ENCODE peak calls at places on chromosomes 3 and 15, in six cellular contexts. Z is H1, U is GM12891, N is K562, Y is HepG2, G is GM12878. C is an unnamed sample.

GRCh38 chr15:65634381-65634780 is 12.6 kb downstream of the SLC24A1 start:
- DNase-seq in Y (no peak), U (no peak), Z (no peak), G (no peak), N (no peak), C (no peak)

GRCh38 chr15:69044899-69045298 is 30.4 kb downstream of the NOX5 start:
- DNase-seq in Y (no peak), Z (no peak), G (no peak), U (no peak), N (no peak), C (no peak)

GRCh38 chr3:129081503-129081902 is 20.9 kb downstream of the GP9 start:
- DNase-seq in N (no peak), G (no peak), Z (no peak), U (no peak), Y (no peak), C (no peak)

GRCh38 chr15:66872394-66872793 is 170.4 kb downstream of the SMAD6 start:
- DNase-seq in N (no peak), Y (no peak), G (no peak), U (no peak), Z (no peak), C (no peak)

GRCh38 chr3:139456391-139456790 is 19.9 kb downstream of the RBP2 start:
- DNase-seq in Y (no peak), N (no peak), Z (no peak), U (no peak), G (no peak), C (no peak)

GRCh38 chr3:123688241-123688747 is 103.4 kb upstream of the HACD2 start:
- DNase-seq in U (no peak), Z (no peak), N (no peak), Y (peak; percentile 60), G (no peak), C (no peak)

GRCh38 chr15:85642693-85643058 is 152.0 kb downstream of the KLHL25 start:
- DNase-seq in U (no peak), N (no peak), Y (no peak), G (no peak), Z (no peak), C (no peak)

GRCh38 chr3:144343777-144344176 is 372.2 kb downstream of the DIPK2A start:
- DNase-seq in Y (no peak), U (no peak), G (no peak), N (no peak), Z (no peak), C (no peak)

DNA sequence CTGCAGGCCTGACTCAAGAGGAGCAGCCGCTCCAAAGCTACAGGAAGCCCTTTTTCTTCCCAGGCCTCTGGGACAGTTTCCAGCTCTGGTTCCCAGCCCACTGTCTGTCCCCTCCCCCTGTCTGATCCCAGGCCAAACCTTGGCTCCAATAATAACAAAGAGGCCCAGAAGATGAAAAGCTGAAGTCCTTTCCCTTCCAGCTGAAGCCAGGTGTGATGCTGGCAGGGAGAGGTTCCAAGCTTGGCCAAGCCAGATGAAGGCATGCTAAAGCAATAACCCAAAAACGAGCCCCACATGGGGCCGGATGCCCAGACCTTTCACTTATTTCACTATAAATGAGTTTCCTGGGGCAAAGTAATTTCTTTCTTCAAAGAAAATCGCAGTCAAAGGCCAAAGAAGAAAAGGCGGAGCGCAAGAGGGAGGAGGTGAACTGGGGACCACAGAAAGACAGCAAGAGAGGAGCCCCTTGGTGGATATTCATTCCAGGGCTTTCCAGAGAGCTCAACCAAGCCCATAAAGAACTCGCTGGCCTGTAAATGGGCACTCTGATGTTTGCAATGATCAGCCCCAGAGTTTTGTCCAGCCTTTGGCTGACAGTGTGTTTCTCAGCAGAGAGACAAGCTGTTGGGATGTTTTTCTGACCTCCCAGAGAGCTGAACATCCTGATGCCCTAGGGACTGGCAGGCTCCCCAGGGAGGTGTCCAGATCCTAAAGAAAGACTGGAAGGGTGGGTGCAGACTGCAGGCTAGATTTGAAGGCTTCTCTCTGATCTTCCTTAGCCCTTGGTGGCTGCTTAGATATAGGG is 157.6 kb downstream of the UACA start:
- DNase-seq in Z (no peak), Y (peak; percentile 42), N (no peak), G (no peak), U (no peak), C (no peak)
- TF ChIP-seq POLR2AphosphoS5 in Z (no peak), Y (no peak), N (no peak), G (no peak), U (no peak), C (no peak)

DNA sequence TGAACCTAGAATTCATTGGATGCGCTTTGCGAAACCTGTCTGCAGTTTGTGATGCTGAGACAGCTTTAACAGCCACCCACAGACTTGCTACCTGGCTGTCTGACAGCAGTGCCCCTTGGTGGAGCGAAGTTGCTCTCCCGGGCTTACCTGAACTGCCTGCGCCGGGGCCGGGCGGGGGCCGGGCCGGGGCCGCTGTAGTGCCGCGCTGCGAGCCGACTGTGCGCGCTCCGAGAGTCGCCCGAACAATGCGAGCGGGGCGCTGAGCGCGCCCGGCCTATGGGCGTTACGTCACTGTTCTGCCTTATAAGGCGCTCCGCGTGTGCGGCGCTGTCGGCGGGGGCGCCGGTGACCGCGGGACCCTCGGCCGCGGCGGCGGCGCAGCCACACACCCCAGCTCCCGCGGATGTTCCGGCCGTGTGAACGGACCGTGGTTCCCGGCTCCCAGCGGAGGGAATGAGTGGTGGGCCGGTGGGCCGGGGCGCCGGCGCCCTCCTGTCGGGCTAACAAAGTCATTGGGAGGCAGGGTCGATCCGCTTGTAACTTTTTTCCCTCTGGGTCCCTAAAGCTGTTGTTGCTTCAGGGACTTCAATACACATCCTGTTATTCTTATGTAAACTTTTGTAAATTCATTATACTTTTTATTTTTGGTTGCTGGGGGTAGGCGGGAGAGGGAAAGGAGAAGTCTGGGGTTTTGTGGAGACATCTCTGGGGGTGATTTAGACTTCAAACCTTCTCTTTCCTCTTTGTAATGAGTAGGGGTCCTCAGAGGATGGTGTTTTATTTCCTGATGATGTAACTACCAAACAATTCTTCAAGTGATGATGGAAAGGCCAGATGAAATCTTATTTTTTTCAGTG is 58.5 kb downstream of the CMSS1 start:
- DNase-seq in Y (peak; percentile 74), N (peak; percentile 65), G (no peak), U (peak; percentile 51), Z (peak; percentile 71), C (peak; percentile 53)
- TF ChIP-seq POLR2A in Y (peak; percentile 88), N (peak; percentile 48), G (peak; percentile 84), U (peak; percentile 90), Z (no peak), C (peak; percentile 68)

GRCh38 chr15:58065011-58065444 is 483 bp downstream of the ALDH1A2 start:
- DNase-seq in Y (no peak), N (peak; percentile 38), Z (no peak), U (no peak), G (no peak), C (no peak)
- TF ChIP-seq TAF1 in Y (no peak), N (no peak), Z (no peak), U (no peak), G (no peak), C (no peak)

GRCh38 chr3:134326126-134326525 is 48.1 kb downstream of the AMOTL2 start:
- DNase-seq in U (no peak), G (no peak), N (no peak), Y (no peak), Z (no peak), C (no peak)

GRCh38 chr3:134328147-134328591 is 46.1 kb downstream of the AMOTL2 start:
- DNase-seq in U (no peak), Z (no peak), Y (no peak), N (no peak), G (no peak), C (no peak)

GRCh38 chr3:134327594-134327975 is 46.7 kb downstream of the AMOTL2 start:
- DNase-seq in Z (no peak), G (no peak), Y (no peak), N (no peak), U (no peak), C (no peak)

GRCh38 chr3:134325722-134326121 is 48.5 kb downstream of the AMOTL2 start:
- DNase-seq in Y (no peak), N (no peak), U (no peak), Z (no peak), G (no peak), C (no peak)

DNA sequence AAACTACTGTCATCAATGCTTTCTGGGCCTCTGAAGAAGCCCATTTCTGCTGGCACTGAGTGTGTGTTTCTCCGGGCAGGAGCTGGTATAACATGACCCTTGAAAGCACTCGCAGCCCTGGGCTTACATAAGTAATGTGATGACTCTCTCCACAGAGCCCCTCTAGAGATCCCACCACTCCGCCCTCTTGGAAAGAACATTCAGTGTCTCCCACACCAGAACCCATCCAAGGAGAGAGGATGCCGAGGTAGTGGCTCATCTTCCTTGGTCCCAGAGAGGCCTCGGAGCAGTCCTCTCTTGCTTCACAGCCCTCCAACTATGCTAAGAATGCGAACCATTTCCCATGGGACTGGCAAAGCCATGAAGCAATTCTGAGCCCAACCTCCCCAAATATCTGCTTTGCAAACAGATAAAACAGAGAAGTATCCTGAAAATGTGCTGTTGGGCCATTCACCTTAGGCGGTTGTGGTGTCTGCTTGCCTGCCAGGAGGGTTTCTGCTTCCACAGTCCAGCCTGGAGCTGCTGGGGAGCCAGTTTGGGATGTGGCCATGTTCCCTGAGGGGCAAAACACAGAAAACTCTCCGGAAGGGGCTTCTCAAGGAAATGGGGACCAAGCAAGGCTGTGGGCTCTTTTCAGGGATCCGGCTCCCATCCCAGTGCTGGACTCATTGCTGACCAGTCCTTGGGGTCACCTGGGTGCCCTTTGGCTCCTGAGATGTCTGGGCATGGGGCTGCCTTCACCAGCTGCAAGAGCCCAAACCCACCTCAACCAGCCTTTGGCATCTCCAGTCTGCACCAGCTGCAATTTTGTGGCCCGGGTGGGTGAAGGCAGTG is 47.3 kb downstream of the AMOTL2 start:
- DNase-seq in G (no peak), U (no peak), Y (peak; percentile 90), Z (no peak), N (no peak), C (no peak)
- TF ChIP-seq POLR2AphosphoS5 in G (no peak), U (no peak), Y (no peak), Z (no peak), N (no peak), C (no peak)

DNA sequence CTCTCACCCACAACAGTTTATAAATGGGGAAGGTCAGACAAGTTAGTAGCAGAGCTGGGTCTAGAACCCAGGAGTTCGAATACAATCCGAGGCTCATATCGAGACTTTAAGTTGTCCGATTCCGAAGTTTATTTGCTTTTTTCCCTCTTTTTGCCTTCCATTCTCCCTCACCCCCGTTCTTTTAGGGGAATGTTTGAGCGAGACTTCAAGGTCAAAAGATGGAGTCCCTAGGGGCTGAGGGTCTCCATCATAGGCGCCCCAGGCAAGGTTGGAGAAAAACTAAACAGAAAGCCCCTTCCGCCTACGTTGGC is 7.2 kb downstream of the BCL6 start:
- DNase-seq in G (no peak), U (no peak), Z (no peak), N (no peak), Y (no peak), C (no peak)
- TF ChIP-seq POLR2A in G (no peak), U (no peak), Z (no peak), N (no peak), Y (no peak), C (no peak)

DNA sequence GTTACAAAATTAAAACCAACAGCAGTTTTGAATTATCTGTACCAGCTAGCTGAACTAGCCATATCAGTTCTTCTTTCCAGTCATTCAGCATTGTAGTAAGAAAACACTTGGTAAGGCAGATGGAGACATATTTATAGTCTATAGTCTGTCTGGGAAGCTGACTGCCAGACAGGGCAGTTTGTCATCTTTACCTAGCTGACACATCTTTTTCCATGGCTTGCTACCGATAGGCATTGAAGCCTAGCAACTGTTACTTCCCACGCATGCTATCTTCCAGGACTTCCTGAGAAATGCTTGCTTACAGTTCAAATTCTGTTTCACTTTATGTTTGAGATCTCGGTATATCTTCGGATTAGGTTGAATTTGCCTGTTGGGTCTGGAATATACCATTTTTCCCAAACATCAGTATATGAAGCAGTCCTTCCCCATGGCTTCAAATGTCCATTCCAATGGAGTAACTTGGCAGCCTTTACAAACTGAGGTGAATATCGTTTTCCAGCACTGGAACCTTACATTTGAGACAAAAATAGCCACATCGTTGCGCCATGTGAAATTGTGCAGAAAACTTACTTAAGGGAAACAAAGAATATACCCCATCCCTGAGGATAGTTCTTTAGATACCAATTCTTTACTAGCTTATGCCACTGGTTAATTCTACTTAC is 8.8 kb downstream of the GNL3 start:
- DNase-seq in Z (no peak), N (no peak), G (no peak), U (no peak), Y (no peak), C (no peak)
- TF ChIP-seq TAF1 in Z (no peak), N (no peak), G (no peak), U (no peak), Y (no peak), C (no peak)

C was measured in GM12892.